ENCODE peak calls at places on chromosomes 11 and 22, in nine cellular contexts. One of them, this sample, is unnamed.

GRCh38 chr11:67369801-67370284 is 3.6 kb downstream of the CLCF1 start:
- DNase-seq in GM23338: no peak
- DNase-seq in neural progenitor cell: no peak
- DNase-seq in endothelial cell of umbilical vein: no peak
- DNase-seq in MM.1S: no peak
- DNase-seq in SK-N-SH: no peak
- DNase-seq in GM12878: no peak
- DNase-seq in fibroblast of lung: no peak
- DNase-seq in neuronal stem cell: no peak
- DNase-seq in this sample: no peak

GRCh38 chr22:48585916-48586798 is 1241.5 kb downstream of the BRD1 start:
- DNase-seq in GM23338: no peak
- DNase-seq in neural progenitor cell: peak
- DNase-seq in endothelial cell of umbilical vein: no peak
- DNase-seq in MM.1S: no peak
- DNase-seq in SK-N-SH: no peak
- DNase-seq in GM12878: no peak
- DNase-seq in fibroblast of lung: no peak
- DNase-seq in neuronal stem cell: no peak
- DNase-seq in this sample: peak

GRCh38 chr11:128610765-128611617 is 23.6 kb upstream of the ETS1 start:
- DNase-seq in GM23338: no peak
- DNase-seq in neural progenitor cell: no peak
- DNase-seq in endothelial cell of umbilical vein: peak
- DNase-seq in MM.1S: peak
- DNase-seq in SK-N-SH: no peak
- DNase-seq in GM12878: peak
- DNase-seq in fibroblast of lung: no peak
- DNase-seq in neuronal stem cell: no peak
- DNase-seq in this sample: peak

GRCh38 chr11:35257287-35257686 is 118.3 kb downstream of the CD44 start:
- DNase-seq in GM23338: no peak
- DNase-seq in neural progenitor cell: no peak
- DNase-seq in endothelial cell of umbilical vein: no peak
- DNase-seq in MM.1S: peak
- DNase-seq in SK-N-SH: no peak
- DNase-seq in GM12878: peak
- DNase-seq in fibroblast of lung: no peak
- DNase-seq in neuronal stem cell: no peak
- DNase-seq in this sample: peak

GRCh38 chr22:27794244-27794643 is 7.3 kb downstream of the MN1 start:
- DNase-seq in GM23338: peak
- DNase-seq in neural progenitor cell: peak
- DNase-seq in endothelial cell of umbilical vein: no peak
- DNase-seq in MM.1S: no peak
- DNase-seq in SK-N-SH: no peak
- DNase-seq in GM12878: no peak
- DNase-seq in fibroblast of lung: no peak
- DNase-seq in neuronal stem cell: no peak
- DNase-seq in this sample: no peak

GRCh38 chr11:57597971-57598830 is 716 bp downstream of the SERPING1 start:
- DNase-seq in GM23338: peak
- DNase-seq in neural progenitor cell: peak
- DNase-seq in endothelial cell of umbilical vein: no peak
- DNase-seq in MM.1S: no peak
- DNase-seq in SK-N-SH: peak
- DNase-seq in GM12878: no peak
- DNase-seq in fibroblast of lung: peak
- DNase-seq in neuronal stem cell: peak
- DNase-seq in this sample: no peak

GRCh38 chr11:62753736-62754603 is at the start of gene ZBTB3:
- DNase-seq in GM23338: peak
- DNase-seq in neural progenitor cell: peak
- DNase-seq in endothelial cell of umbilical vein: peak
- DNase-seq in MM.1S: peak
- DNase-seq in SK-N-SH: peak
- DNase-seq in GM12878: peak
- DNase-seq in fibroblast of lung: peak
- DNase-seq in neuronal stem cell: peak
- DNase-seq in this sample: peak

GRCh38 chr11:57792060-57792541 is 30.5 kb downstream of the CTNND1 start:
- DNase-seq in GM23338: no peak
- DNase-seq in neural progenitor cell: no peak
- DNase-seq in endothelial cell of umbilical vein: peak
- DNase-seq in MM.1S: no peak
- DNase-seq in SK-N-SH: no peak
- DNase-seq in GM12878: peak
- DNase-seq in fibroblast of lung: peak
- DNase-seq in neuronal stem cell: no peak
- DNase-seq in this sample: no peak

GRCh38 chr11:97345031-97345430 is 955.2 kb downstream of the JRKL start:
- DNase-seq in GM23338: no peak
- DNase-seq in neural progenitor cell: no peak
- DNase-seq in endothelial cell of umbilical vein: no peak
- DNase-seq in MM.1S: no peak
- DNase-seq in SK-N-SH: no peak
- DNase-seq in GM12878: no peak
- DNase-seq in fibroblast of lung: no peak
- DNase-seq in neuronal stem cell: no peak
- DNase-seq in this sample: no peak

GRCh38 chr11:111395749-111396148 is 16.7 kb upstream of the POU2AF1 start:
- DNase-seq in GM23338: no peak
- DNase-seq in neural progenitor cell: no peak
- DNase-seq in endothelial cell of umbilical vein: no peak
- DNase-seq in MM.1S: no peak
- DNase-seq in SK-N-SH: no peak
- DNase-seq in GM12878: no peak
- DNase-seq in fibroblast of lung: no peak
- DNase-seq in neuronal stem cell: no peak
- DNase-seq in this sample: no peak

GRCh38 chr11:95081412-95081811 is 8.2 kb upstream of the ENDOD1 start:
- DNase-seq in GM23338: peak
- DNase-seq in neural progenitor cell: peak
- DNase-seq in endothelial cell of umbilical vein: peak
- DNase-seq in MM.1S: no peak
- DNase-seq in SK-N-SH: no peak
- DNase-seq in GM12878: no peak
- DNase-seq in fibroblast of lung: peak
- DNase-seq in neuronal stem cell: no peak
- DNase-seq in this sample: no peak

GRCh38 chr11:35337136-35337918 is 82.0 kb downstream of the SLC1A2 start:
- DNase-seq in GM23338: peak
- DNase-seq in neural progenitor cell: no peak
- DNase-seq in endothelial cell of umbilical vein: peak
- DNase-seq in MM.1S: no peak
- DNase-seq in SK-N-SH: no peak
- DNase-seq in GM12878: no peak
- DNase-seq in fibroblast of lung: peak
- DNase-seq in neuronal stem cell: no peak
- DNase-seq in this sample: no peak

GRCh38 chr11:41053894-41054293 is 405.6 kb downstream of the LRRC4C start:
- DNase-seq in GM23338: no peak
- DNase-seq in neural progenitor cell: no peak
- DNase-seq in endothelial cell of umbilical vein: no peak
- DNase-seq in MM.1S: no peak
- DNase-seq in SK-N-SH: no peak
- DNase-seq in GM12878: no peak
- DNase-seq in fibroblast of lung: no peak
- DNase-seq in neuronal stem cell: no peak
- DNase-seq in this sample: no peak

GRCh38 chr22:27846248-27846760 is 44.7 kb upstream of the MN1 start:
- DNase-seq in GM23338: no peak
- DNase-seq in neural progenitor cell: no peak
- DNase-seq in endothelial cell of umbilical vein: no peak
- DNase-seq in MM.1S: no peak
- DNase-seq in SK-N-SH: no peak
- DNase-seq in GM12878: no peak
- DNase-seq in fibroblast of lung: no peak
- DNase-seq in neuronal stem cell: no peak
- DNase-seq in this sample: no peak

GRCh38 chr11:33723238-33723881 is 12.9 kb downstream of the CD59 start:
- DNase-seq in GM23338: no peak
- DNase-seq in neural progenitor cell: no peak
- DNase-seq in endothelial cell of umbilical vein: peak
- DNase-seq in MM.1S: no peak
- DNase-seq in SK-N-SH: no peak
- DNase-seq in GM12878: no peak
- DNase-seq in fibroblast of lung: peak
- DNase-seq in neuronal stem cell: no peak
- DNase-seq in this sample: no peak
- H3K4me3 ChIP-seq in GM23338: no peak
- H3K4me3 ChIP-seq in neural progenitor cell: no peak
- H3K4me3 ChIP-seq in endothelial cell of umbilical vein: no peak
- H3K4me3 ChIP-seq in MM.1S: no peak
- H3K4me3 ChIP-seq in SK-N-SH: no peak
- H3K4me3 ChIP-seq in GM12878: peak
- H3K4me3 ChIP-seq in fibroblast of lung: no peak
- H3K4me3 ChIP-seq in neuronal stem cell: no peak
- H3K4me3 ChIP-seq in this sample: no peak

GRCh38 chr11:73596547-73596946 is 1.4 kb downstream of the FAM168A start:
- DNase-seq in GM23338: no peak
- DNase-seq in neural progenitor cell: no peak
- DNase-seq in endothelial cell of umbilical vein: no peak
- DNase-seq in MM.1S: no peak
- DNase-seq in SK-N-SH: no peak
- DNase-seq in GM12878: no peak
- DNase-seq in fibroblast of lung: no peak
- DNase-seq in neuronal stem cell: no peak
- DNase-seq in this sample: no peak
- H2AFZ ChIP-seq in GM23338: no peak
- H2AFZ ChIP-seq in neural progenitor cell: no peak
- H2AFZ ChIP-seq in endothelial cell of umbilical vein: no peak
- H2AFZ ChIP-seq in MM.1S: no peak
- H2AFZ ChIP-seq in SK-N-SH: no peak
- H2AFZ ChIP-seq in GM12878: no peak
- H2AFZ ChIP-seq in fibroblast of lung: no peak
- H2AFZ ChIP-seq in neuronal stem cell: no peak
- H2AFZ ChIP-seq in this sample: no peak

DNA sequence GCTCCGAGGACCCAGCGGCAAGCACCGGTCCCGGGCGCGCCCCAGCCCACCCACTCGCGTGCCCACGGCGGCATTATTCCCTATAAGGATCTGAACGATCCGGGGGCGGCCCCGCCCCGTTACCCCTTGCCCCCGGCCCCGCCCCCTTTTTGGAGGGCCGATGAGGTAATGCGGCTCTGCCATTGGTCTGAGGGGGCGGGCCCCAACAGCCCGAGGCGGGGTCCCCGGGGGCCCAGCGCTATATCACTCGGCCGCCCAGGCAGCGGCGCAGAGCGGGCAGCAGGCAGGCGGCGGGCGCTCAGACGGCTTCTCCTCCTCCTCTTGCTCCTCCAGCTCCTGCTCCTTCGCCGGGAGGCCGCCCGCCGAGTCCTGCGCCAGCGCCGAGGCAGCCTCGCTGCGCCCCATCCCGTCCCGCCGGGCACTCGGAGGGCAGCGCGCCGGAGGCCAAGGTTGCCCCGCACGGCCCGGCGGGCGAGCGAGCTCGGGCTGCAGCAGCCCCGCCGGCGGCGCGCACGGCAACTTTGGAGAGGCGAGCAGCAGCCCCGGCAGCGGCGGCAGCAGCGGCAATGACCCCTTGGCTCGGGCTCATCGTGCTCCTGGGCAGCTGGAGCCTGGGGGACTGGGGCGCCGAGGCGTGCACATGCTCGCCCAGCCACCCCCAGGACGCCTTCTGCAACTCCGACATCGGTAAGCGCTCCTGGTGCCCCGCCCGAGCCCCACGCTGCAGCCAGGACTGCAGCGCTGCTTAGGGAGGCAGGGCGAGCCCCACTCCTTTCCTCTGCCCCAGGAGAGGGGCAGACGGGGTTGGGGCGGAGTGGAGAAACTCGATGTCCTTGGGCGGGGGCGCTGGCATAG is at the start of gene TIMP3:
- DNase-seq in GM23338: peak
- DNase-seq in neural progenitor cell: peak
- DNase-seq in endothelial cell of umbilical vein: no peak
- DNase-seq in MM.1S: no peak
- DNase-seq in SK-N-SH: peak
- DNase-seq in GM12878: no peak
- DNase-seq in fibroblast of lung: peak
- DNase-seq in neuronal stem cell: peak
- DNase-seq in this sample: no peak
- H3K4me3 ChIP-seq in GM23338: peak
- H3K4me3 ChIP-seq in neural progenitor cell: peak
- H3K4me3 ChIP-seq in endothelial cell of umbilical vein: no peak
- H3K4me3 ChIP-seq in MM.1S: no peak
- H3K4me3 ChIP-seq in SK-N-SH: peak
- H3K4me3 ChIP-seq in GM12878: no peak
- H3K4me3 ChIP-seq in fibroblast of lung: peak
- H3K4me3 ChIP-seq in neuronal stem cell: peak
- H3K4me3 ChIP-seq in this sample: no peak

GRCh38 chr11:33237039-33237597 is 20.1 kb upstream of the HIPK3 start:
- DNase-seq in GM23338: no peak
- DNase-seq in neural progenitor cell: no peak
- DNase-seq in endothelial cell of umbilical vein: no peak
- DNase-seq in MM.1S: no peak
- DNase-seq in SK-N-SH: no peak
- DNase-seq in GM12878: no peak
- DNase-seq in fibroblast of lung: no peak
- DNase-seq in neuronal stem cell: no peak
- DNase-seq in this sample: no peak
- H2AFZ ChIP-seq in GM23338: no peak
- H2AFZ ChIP-seq in neural progenitor cell: no peak
- H2AFZ ChIP-seq in endothelial cell of umbilical vein: no peak
- H2AFZ ChIP-seq in MM.1S: no peak
- H2AFZ ChIP-seq in SK-N-SH: no peak
- H2AFZ ChIP-seq in GM12878: no peak
- H2AFZ ChIP-seq in fibroblast of lung: no peak
- H2AFZ ChIP-seq in neuronal stem cell: no peak
- H2AFZ ChIP-seq in this sample: no peak

GRCh38 chr11:102135256-102135655 is 25.0 kb downstream of the YAP1 start:
- DNase-seq in GM23338: no peak
- DNase-seq in neural progenitor cell: no peak
- DNase-seq in endothelial cell of umbilical vein: no peak
- DNase-seq in MM.1S: no peak
- DNase-seq in SK-N-SH: no peak
- DNase-seq in GM12878: no peak
- DNase-seq in fibroblast of lung: no peak
- DNase-seq in neuronal stem cell: no peak
- DNase-seq in this sample: no peak

GRCh38 chr11:102138223-102138622 is 28.0 kb downstream of the YAP1 start:
- DNase-seq in GM23338: no peak
- DNase-seq in neural progenitor cell: no peak
- DNase-seq in endothelial cell of umbilical vein: no peak
- DNase-seq in MM.1S: no peak
- DNase-seq in SK-N-SH: no peak
- DNase-seq in GM12878: no peak
- DNase-seq in fibroblast of lung: no peak
- DNase-seq in neuronal stem cell: no peak
- DNase-seq in this sample: no peak

GRCh38 chr11:102138677-102139076 is 28.4 kb downstream of the YAP1 start:
- DNase-seq in GM23338: no peak
- DNase-seq in neural progenitor cell: no peak
- DNase-seq in endothelial cell of umbilical vein: no peak
- DNase-seq in MM.1S: no peak
- DNase-seq in SK-N-SH: no peak
- DNase-seq in GM12878: no peak
- DNase-seq in fibroblast of lung: peak
- DNase-seq in neuronal stem cell: no peak
- DNase-seq in this sample: no peak

GRCh38 chr11:102142333-102142732 is 32.1 kb downstream of the YAP1 start:
- DNase-seq in GM23338: no peak
- DNase-seq in neural progenitor cell: no peak
- DNase-seq in endothelial cell of umbilical vein: no peak
- DNase-seq in MM.1S: no peak
- DNase-seq in SK-N-SH: no peak
- DNase-seq in GM12878: no peak
- DNase-seq in fibroblast of lung: peak
- DNase-seq in neuronal stem cell: no peak
- DNase-seq in this sample: no peak

GRCh38 chr11:102139081-102139498 is 28.8 kb downstream of the YAP1 start:
- DNase-seq in GM23338: peak
- DNase-seq in neural progenitor cell: no peak
- DNase-seq in endothelial cell of umbilical vein: peak
- DNase-seq in MM.1S: no peak
- DNase-seq in SK-N-SH: no peak
- DNase-seq in GM12878: no peak
- DNase-seq in fibroblast of lung: peak
- DNase-seq in neuronal stem cell: no peak
- DNase-seq in this sample: no peak
- H3K4me3 ChIP-seq in GM23338: no peak
- H3K4me3 ChIP-seq in neural progenitor cell: no peak
- H3K4me3 ChIP-seq in endothelial cell of umbilical vein: no peak
- H3K4me3 ChIP-seq in MM.1S: no peak
- H3K4me3 ChIP-seq in SK-N-SH: no peak
- H3K4me3 ChIP-seq in GM12878: no peak
- H3K4me3 ChIP-seq in fibroblast of lung: peak
- H3K4me3 ChIP-seq in neuronal stem cell: no peak
- H3K4me3 ChIP-seq in this sample: no peak